ENCODE peak calls at places on chromosomes 7 and 10, in four cellular contexts. U, O, Y and J are unnamed samples.

GRCh38 chr10:18647151-18647550 is 4.2 kb downstream of the NSUN6 start:
- DNase-seq in O (no peak), U (no peak), Y (no peak), J (no peak)

GRCh38 chr7:101631224-101631714 is 2.2 kb upstream of the MYL10 start:
- DNase-seq in U (no peak), O (no peak), Y (no peak), J (no peak)

GRCh38 chr7:19834566-19834965 is 61.1 kb upstream of the TMEM196 start:
- DNase-seq in Y (no peak), O (peak; percentile 59), U (no peak), J (no peak)

GRCh38 chr10:110265573-110266193 is 39.0 kb downstream of the SMNDC1 start:
- DNase-seq in Y (no peak), U (no peak), O (no peak), J (no peak)

GRCh38 chr7:80760292-80760691 is 121.8 kb downstream of the CD36 start:
- DNase-seq in O (no peak), U (no peak), Y (no peak), J (no peak)

GRCh38 chr10:21534611-21535493 is 820 bp downstream of the MLLT10 start:
- DNase-seq in U (no peak), O (peak; percentile 19), Y (peak; percentile 32), J (peak; percentile 53)

GRCh38 chr7:111587715-111588433 is 25.6 kb upstream of the IMMP2L start:
- DNase-seq in O (no peak), U (no peak), Y (no peak), J (no peak)

GRCh38 chr7:81676813-81677212 is 93.0 kb downstream of the HGF start:
- DNase-seq in O (no peak), U (no peak), Y (no peak), J (no peak)

GRCh38 chr10:104122273-104123107 is 519 bp downstream of the SFR1 start:
- DNase-seq in Y (no peak), O (no peak), U (no peak), J (peak; percentile 21)

GRCh38 chr10:77266242-77266641 is 371.4 kb downstream of the KCNMA1 start:
- DNase-seq in O (no peak), U (no peak), Y (no peak), J (no peak)

GRCh38 chr10:49484501-49485230 is 54.3 kb downstream of the ERCC6 start:
- DNase-seq in U (no peak), Y (no peak), O (no peak), J (no peak)

GRCh38 chr7:47285860-47286491 is 295.9 kb downstream of the TNS3 start:
- DNase-seq in Y (no peak), U (no peak), O (no peak), J (no peak)

GRCh38 chr10:133158756-133159610 is 1.0 kb upstream of the KNDC1 start:
- DNase-seq in U (peak; percentile 31), Y (no peak), O (peak; percentile 25), J (no peak)

GRCh38 chr7:70598976-70599375 is 533.0 kb upstream of the GALNT17 start:
- DNase-seq in U (peak; percentile 83), Y (no peak), O (no peak), J (no peak)

GRCh38 chr7:19674266-19674960 is 34.4 kb downstream of the POLR1F start:
- DNase-seq in Y (no peak), O (no peak), U (no peak), J (no peak)

GRCh38 chr10:3780766-3781457 is 4.1 kb downstream of the KLF6 start:
- DNase-seq in O (no peak), Y (no peak), U (no peak), J (no peak)

GRCh38 chr7:1123721-1124120 is 35.8 kb downstream of the GPER1 start:
- DNase-seq in O (no peak), U (no peak), Y (no peak), J (peak; percentile 87)

GRCh38 chr7:114375914-114376313 is 38.7 kb upstream of the FOXP2 start:
- DNase-seq in Y (no peak), O (no peak), U (no peak), J (no peak)

GRCh38 chr10:132094581-132095234 is 29.0 kb downstream of the JAKMIP3 start:
- DNase-seq in O (peak; percentile 14), Y (no peak), U (no peak), J (no peak)

GRCh38 chr7:100682228-100682741 is 8.7 kb downstream of the GNB2 start:
- DNase-seq in U (no peak), O (no peak), Y (peak; percentile 19), J (no peak)

GRCh38 chr7:11540271-11540761 is 291.7 kb downstream of the THSD7A start:
- DNase-seq in U (no peak), O (no peak), Y (no peak), J (no peak)

GRCh38 chr10:116712499-116712898 is 29.9 kb downstream of the HSPA12A start:
- DNase-seq in O (no peak), U (no peak), Y (no peak), J (no peak)

GRCh38 chr10:60453031-60453430 is 63.4 kb upstream of the ANK3 start:
- DNase-seq in O (no peak), Y (no peak), U (no peak), J (no peak)

GRCh38 chr10:123858039-123858740 is 33.4 kb downstream of the CPXM2 start:
- DNase-seq in O (no peak), U (no peak), Y (no peak), J (no peak)

GRCh38 chr10:566241-566885 is 123.1 kb downstream of the DIP2C start:
- DNase-seq in U (no peak), Y (no peak), O (no peak), J (no peak)

GRCh38 chr10:78980815-78981214 is 88.0 kb upstream of the ZMIZ1 start:
- DNase-seq in O (no peak), U (no peak), Y (no peak), J (no peak)

GRCh38 chr7:1459930-1460756 is 873 bp upstream of the MICALL2 start:
- DNase-seq in U (no peak), O (peak; percentile 27), Y (no peak), J (peak; percentile 35)

GRCh38 chr7:91264083-91264923 is at the start of gene FZD1:
- DNase-seq in O (peak; percentile 91), U (peak; percentile 97), Y (peak; percentile 70), J (peak; percentile 96)

GRCh38 chr7:152756126-152756525 is 3.4 kb upstream of the ACTR3B start:
- DNase-seq in U (no peak), O (no peak), Y (no peak), J (no peak)

GRCh38 chr10:45379891-45380540 is 6.0 kb downstream of the ALOX5 start:
- DNase-seq in U (no peak), O (no peak), Y (no peak), J (peak; percentile 33)

GRCh38 chr7:105816270-105816843 is 60.0 kb downstream of the ATXN7L1 start:
- DNase-seq in U (no peak), Y (no peak), O (no peak), J (no peak)

GRCh38 chr7:34544621-34545020 is 113.4 kb upstream of the NPSR1 start:
- DNase-seq in Y (no peak), O (no peak), U (no peak), J (no peak)

GRCh38 chr10:11164806-11165590 is 147.3 kb downstream of the CELF2 start:
- DNase-seq in Y (no peak), O (no peak), U (no peak), J (peak; percentile 70)

GRCh38 chr7:22675917-22676343 is 51.1 kb upstream of the IL6 start:
- DNase-seq in O (no peak), U (no peak), Y (no peak), J (no peak)

GRCh38 chr7:110983822-110984456 is 107.0 kb upstream of the LRRN3 start:
- DNase-seq in O (no peak), U (no peak), Y (no peak), J (no peak)

GRCh38 chr7:99448855-99449254 is 10.1 kb downstream of the CPSF4 start:
- DNase-seq in Y (no peak), U (no peak), O (no peak), J (no peak)

GRCh38 chr7:149209518-149210269 is 14.3 kb downstream of the ZNF282 start:
- DNase-seq in O (peak; percentile 70), U (peak; percentile 1), Y (peak; percentile 63), J (no peak)

GRCh38 chr10:78455873-78456272 is 422.2 kb downstream of the RPS24 start:
- DNase-seq in O (no peak), U (no peak), Y (no peak), J (no peak)

GRCh38 chr10:93458821-93459257 is 23.3 kb downstream of the MYOF start:
- DNase-seq in Y (no peak), U (no peak), O (peak; percentile 83), J (peak; percentile 44)